ENCODE peak calls at places on chromosomes 16 and 17, in four cellular contexts. V is effector memory CD4-positive, alpha-beta T cell; O is NCI-H510A treated with DMSO at 0.1 percent for 48 hours; B is AG20443. W is an unnamed sample.

GRCh38 chr17:58315281-58315711 is 13.3 kb downstream of the TSPOAP1 start:
- DNase-seq in V (no peak), O (no peak), B (no peak), W (no peak)

GRCh38 chr16:2924901-2925820 is 13.4 kb downstream of the FLYWCH1 start:
- DNase-seq in V (no peak), O (no peak), B (no peak), W (no peak)

GRCh38 chr16:86965840-86966239 is 351.4 kb downstream of the C16orf95 start:
- DNase-seq in V (no peak), O (no peak), B (no peak), W (no peak)

GRCh38 chr17:49117581-49118230 is 14.9 kb upstream of the B4GALNT2 start:
- DNase-seq in V (no peak), O (peak), B (no peak), W (no peak)

GRCh38 chr17:81348097-81349055 is 46.9 kb upstream of the BAHCC1 start:
- DNase-seq in V (no peak), O (peak), B (no peak), W (no peak)

GRCh38 chr17:17812211-17813054 is 24.4 kb downstream of the SREBF1 start:
- DNase-seq in V (peak), O (no peak), B (peak), W (peak)

GRCh38 chr17:80671039-80671822 is 126.6 kb downstream of the RPTOR start:
- DNase-seq in V (no peak), O (peak), B (no peak), W (no peak)

GRCh38 chr16:85798283-85798776 is 1.0 kb downstream of the EMC8 start:
- DNase-seq in V (no peak), O (no peak), B (no peak), W (no peak)

GRCh38 chr17:19644493-19645210 is 3.9 kb upstream of the ALDH3A2 start:
- DNase-seq in V (no peak), O (no peak), B (no peak), W (no peak)

GRCh38 chr16:64742560-64742959 is 379.3 kb downstream of the CDH11 start:
- DNase-seq in V (no peak), O (no peak), B (no peak), W (no peak)

GRCh38 chr17:17911003-17911613 is 61.1 kb downstream of the TOM1L2 start:
- DNase-seq in V (no peak), O (peak), B (no peak), W (no peak)

GRCh38 chr16:21603920-21604319 is 4.5 kb downstream of the METTL9 start:
- DNase-seq in V (no peak), O (no peak), B (peak), W (no peak)

GRCh38 chr17:78355045-78355641 is 4.7 kb downstream of the SOCS3 start:
- DNase-seq in V (no peak), O (no peak), B (no peak), W (no peak)

W was measured in T-helper 1 cell.